ENCODE peak calls at places on chromosomes 6 and 20, in ten cellular contexts. H is HS-27A; W is H54; X is iPS-NIHi11; O is amniotic stem cell; I is activated CD8-positive, alpha-beta memory T cell treated with anti-CD3 and anti-CD28 coated beads, Interleukin-2, amount 50 U/mL, for 4 hours; D is adrenal gland; U is T-cell; Y is glutamatergic neuron; G is neural crest cell. F is an unnamed sample.

GRCh38 chr6:130771741-130772140 is 55.5 kb upstream of the SMLR1 start:
- DNase-seq in X (no peak), U (no peak), D (no peak), O (no peak), H (no peak), G (no peak), Y (no peak), I (no peak), W (no peak), F (no peak)

GRCh38 chr6:12279322-12280098 is 10.7 kb upstream of the EDN1 start:
- DNase-seq in X (no peak), I (no peak), U (no peak), W (no peak), H (no peak), Y (no peak), O (no peak), G (no peak), D (no peak), F (no peak)

GRCh38 chr6:21780144-21780543 is 186.6 kb downstream of the SOX4 start:
- DNase-seq in H (no peak), D (no peak), G (no peak), I (no peak), Y (no peak), W (no peak), X (no peak), U (no peak), O (no peak), F (no peak)

GRCh38 chr20:36573798-36574277 is 441 bp downstream of the TGIF2 start:
- DNase-seq in G (no peak), H (no peak), W (no peak), X (peak; percentile 44), Y (no peak), U (no peak), O (no peak), D (no peak), I (peak; percentile 46), F (peak; percentile 26)

GRCh38 chr6:127749095-127749494 is 151.8 kb downstream of the THEMIS start:
- DNase-seq in U (no peak), O (no peak), I (no peak), D (no peak), X (no peak), H (no peak), W (no peak), G (no peak), Y (no peak), F (no peak)

GRCh38 chr6:166552600-166552999 is 33.9 kb downstream of the RAMACL start:
- DNase-seq in O (no peak), Y (no peak), G (no peak), I (no peak), W (no peak), D (no peak), X (no peak), H (no peak), U (no peak), F (no peak)

GRCh38 chr20:58568441-58568931 is 53.3 kb upstream of the APCDD1L start:
- DNase-seq in W (no peak), G (no peak), H (no peak), U (no peak), O (no peak), Y (no peak), I (no peak), X (no peak), D (no peak), F (no peak)

GRCh38 chr6:125787791-125788190 is 3.0 kb upstream of the NCOA7 start:
- DNase-seq in U (no peak), O (no peak), G (no peak), X (no peak), I (no peak), W (no peak), D (peak; percentile 63), H (no peak), Y (no peak), F (no peak)

GRCh38 chr20:62642666-62643520 is 590 bp downstream of the SLCO4A1 start:
- DNase-seq in U (peak; percentile 49), H (no peak), Y (peak; percentile 44), I (peak; percentile 72), D (no peak), W (no peak), G (no peak), X (peak; percentile 59), O (no peak), F (peak; percentile 38)

GRCh38 chr6:39218868-39219567 is 10.3 kb downstream of the KCNK5 start:
- DNase-seq in W (no peak), Y (no peak), D (no peak), O (no peak), I (no peak), X (no peak), G (no peak), U (no peak), H (no peak), F (no peak)

GRCh38 chr6:167508919-167509852 is 184.3 kb downstream of the TTLL2 start:
- DNase-seq in O (no peak), G (no peak), D (no peak), H (no peak), X (no peak), I (no peak), W (no peak), U (no peak), Y (no peak), F (no peak)

GRCh38 chr6:1596088-1596852 is 13.4 kb upstream of the FOXC1 start:
- DNase-seq in H (no peak), X (peak; percentile 83), Y (peak; percentile 74), G (peak; percentile 67), U (peak; percentile 54), D (peak; percentile 85), I (peak; percentile 64), W (no peak), O (no peak), F (peak; percentile 46)

GRCh38 chr6:168195712-168196111 is 116.7 kb upstream of the FRMD1 start:
- DNase-seq in D (peak; percentile 2), G (no peak), Y (no peak), X (no peak), U (no peak), H (no peak), O (no peak), I (no peak), W (no peak), F (no peak)

GRCh38 chr6:113433506-113433991 is 423.6 kb upstream of the MARCKS start:
- DNase-seq in O (no peak), W (no peak), Y (no peak), X (no peak), G (no peak), D (peak; percentile 74), H (no peak), I (no peak), U (no peak), F (no peak)

GRCh38 chr20:4053516-4053919 is 38.2 kb upstream of the RNF24 start:
- DNase-seq in D (no peak), X (no peak), Y (no peak), O (no peak), I (no peak), H (peak; percentile 64), W (no peak), G (no peak), U (no peak), F (no peak)

GRCh38 chr20:62980970-62981369 is 25.8 kb downstream of the BHLHE23 start:
- DNase-seq in W (no peak), O (no peak), D (no peak), U (peak; percentile 43), Y (peak; percentile 59), G (peak; percentile 59), X (no peak), I (no peak), H (no peak), F (peak; percentile 48)

GRCh38 chr6:14053776-14054175 is 63.8 kb upstream of the CD83 start:
- DNase-seq in I (no peak), W (no peak), D (no peak), H (no peak), X (no peak), G (no peak), Y (no peak), U (no peak), O (no peak), F (no peak)

GRCh38 chr6:6781172-6781876 is 192.8 kb downstream of the LY86 start:
- DNase-seq in Y (no peak), X (peak; percentile 48), G (no peak), I (no peak), H (no peak), D (peak; percentile 94), U (no peak), W (peak; percentile 53), O (no peak), F (no peak)

GRCh38 chr6:154187203-154187602 is 148.2 kb downstream of the OPRM1 start:
- DNase-seq in D (no peak), X (no peak), U (no peak), I (no peak), O (no peak), G (no peak), H (no peak), Y (no peak), W (no peak), F (no peak)

GRCh38 chr20:1934578-1935573 is 39.7 kb downstream of the SIRPA start:
- DNase-seq in D (peak; percentile 93), I (no peak), X (no peak), H (no peak), G (no peak), O (no peak), Y (no peak), U (no peak), W (peak; percentile 35), F (no peak)

GRCh38 chr6:100457251-100457990 is 7.3 kb downstream of the SIM1 start:
- DNase-seq in G (no peak), I (no peak), H (no peak), X (no peak), W (no peak), U (no peak), O (no peak), D (no peak), Y (peak; percentile 53), F (no peak)

GRCh38 chr6:105075210-105075609 is 104.6 kb downstream of the POPDC3 start:
- DNase-seq in O (no peak), I (no peak), W (no peak), H (no peak), Y (no peak), X (no peak), U (no peak), G (no peak), D (no peak), F (no peak)

GRCh38 chr6:160431231-160431630 is 83.1 kb downstream of the SLC22A3 start:
- DNase-seq in Y (no peak), X (no peak), U (no peak), H (peak; percentile 24), O (no peak), W (no peak), I (no peak), G (no peak), D (peak; percentile 93), F (no peak)

GRCh38 chr6:73353636-73354388 is at the start of gene DPPA5:
- DNase-seq in D (no peak), O (no peak), X (no peak), Y (no peak), U (no peak), H (no peak), I (no peak), G (no peak), W (no peak), F (no peak)

GRCh38 chr6:89986650-89987074 is 92.4 kb downstream of the GJA10 start:
- DNase-seq in X (no peak), W (no peak), D (no peak), I (no peak), H (no peak), U (no peak), Y (no peak), G (no peak), O (no peak), F (no peak)

GRCh38 chr6:73263570-73263909 is 544 bp upstream of the KHDC1 start:
- DNase-seq in H (no peak), G (no peak), W (no peak), X (no peak), I (no peak), O (no peak), Y (no peak), U (no peak), D (no peak), F (no peak)

GRCh38 chr20:4626228-4626627 is 95.5 kb upstream of the PRND start:
- DNase-seq in X (no peak), G (no peak), I (no peak), W (no peak), O (no peak), H (no peak), Y (no peak), D (no peak), U (no peak), F (no peak)

F was measured in T follicular helper cell.